ENCODE peak calls at places on chromosome 5, in seven cellular contexts. P is CD8-positive, alpha-beta T cell; G is body of pancreas; J is endothelial cell of umbilical vein; D is IMR-90; T is CD4-positive, CD25-positive, alpha-beta regulatory T cell; S is A549. M is an unnamed sample. For H3K4me1, the result is how much of the 10 kb centered on the place peaks cover.

GRCh38 chr5:35066260-35066795 is 18.6 kb upstream of the AGXT2 start:
- DNase-seq in P (no peak), G (no peak), J (no peak), D (no peak), T (no peak), S (no peak), M (no peak)

GRCh38 chr5:157568717-157569116 is 6.9 kb downstream of the ADAM19 start:
- DNase-seq in P (no peak), G (no peak), J (peak), D (no peak), T (no peak), S (no peak), M (no peak)

GRCh38 chr5:22837803-22838202 is 15.3 kb downstream of the CDH12 start:
- DNase-seq in P (no peak), G (no peak), J (no peak), D (no peak), T (no peak), S (no peak), M (no peak)

GRCh38 chr5:103424008-103424407 is 138.6 kb downstream of the NUDT12 start:
- DNase-seq in P (no peak), G (no peak), J (no peak), D (peak), T (no peak), S (no peak), M (no peak)

GRCh38 chr5:38595149-38595725 is 38.8 kb upstream of the LIFR start:
- DNase-seq in P (no peak), G (no peak), J (no peak), D (peak), T (no peak), S (no peak), M (no peak)

GRCh38 chr5:33088176-33088575 is 352.6 kb upstream of the TARS1 start:
- DNase-seq in P (no peak), G (no peak), J (no peak), D (no peak), T (no peak), S (no peak), M (no peak)

GRCh38 chr5:101897914-101898313 is 398.2 kb downstream of the SLCO4C1 start:
- DNase-seq in P (no peak), G (no peak), J (no peak), D (no peak), T (no peak), S (no peak), M (no peak)

GRCh38 chr5:53831496-53831895 is 271.1 kb downstream of the NDUFS4 start:
- DNase-seq in P (no peak), G (no peak), J (no peak), D (no peak), T (no peak), S (no peak), M (no peak)

GRCh38 chr5:164498393-164498792 is 993.0 kb downstream of the MAT2B start:
- DNase-seq in P (no peak), G (no peak), J (no peak), D (no peak), T (no peak), S (no peak), M (no peak)

GRCh38 chr5:60810036-60810435 is 34.0 kb downstream of the ELOVL7 start:
- DNase-seq in P (no peak), G (no peak), J (no peak), D (no peak), T (no peak), S (no peak), M (no peak)

DNA sequence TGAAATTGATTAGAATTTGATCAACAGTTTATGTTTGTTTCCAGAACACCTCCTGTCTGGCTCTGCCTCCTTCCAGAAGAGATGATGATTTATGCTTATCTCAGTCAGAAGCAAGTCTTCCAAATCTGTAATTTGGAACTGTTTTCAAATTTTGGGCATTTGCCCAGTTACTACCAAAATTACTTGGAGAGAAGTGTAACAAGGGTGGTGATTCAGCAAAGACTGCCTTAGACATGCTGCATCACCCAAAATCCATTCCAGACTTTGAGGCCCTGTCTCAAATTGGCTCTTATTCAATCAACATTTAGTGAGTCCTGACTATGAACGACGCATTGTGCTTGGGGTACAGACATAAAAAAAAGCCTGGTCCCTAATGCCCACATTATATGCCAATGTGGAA is 89.4 kb downstream of the SH3TC2 start:
- DNase-seq in P (no peak), G (no peak), J (no peak), D (peak), T (no peak), S (no peak), M (no peak)
- H3K4me1 ChIP-seq in P (under half), G (under half), J (under half), D (under half), T (under half), S (under half), M (under half)

GRCh38 chr5:83925321-83925877 is 204.7 kb upstream of the HAPLN1 start:
- DNase-seq in P (no peak), G (no peak), J (no peak), D (peak), T (no peak), S (no peak), M (no peak)
- H3K4me3 ChIP-seq in P (no peak), G (no peak), J (no peak), D (no peak), T (no peak), S (no peak), M (no peak)

GRCh38 chr5:71769265-71769664 is 50.2 kb downstream of the CARTPT start:
- DNase-seq in P (no peak), G (no peak), J (peak), D (no peak), T (no peak), S (no peak), M (no peak)
- H3K27ac ChIP-seq in P (no peak), G (no peak), J (peak), D (no peak), T (no peak), S (no peak), M (no peak)

GRCh38 chr5:115531380-115531779 is 13.2 kb downstream of the FEM1C start:
- DNase-seq in P (no peak), G (no peak), J (no peak), D (no peak), T (no peak), S (no peak), M (no peak)
- H3K4me1 ChIP-seq in P (under half), G (half or more), J (under half), D (under half), T (under half), S (under half), M (half or more)

GRCh38 chr5:57783693-57784092 is 301.1 kb upstream of the ACTBL2 start:
- DNase-seq in P (no peak), G (no peak), J (peak), D (no peak), T (no peak), S (no peak), M (no peak)
- H3K4me3 ChIP-seq in P (no peak), G (no peak), J (peak), D (no peak), T (no peak), S (no peak), M (no peak)

GRCh38 chr5:82091617-82092016 is 119.8 kb downstream of the ATG10 start:
- DNase-seq in P (no peak), G (no peak), J (no peak), D (no peak), T (no peak), S (no peak), M (no peak)

GRCh38 chr5:82100303-82101077 is 128.7 kb downstream of the ATG10 start:
- DNase-seq in P (no peak), G (no peak), J (no peak), D (peak), T (no peak), S (peak), M (no peak)

GRCh38 chr5:82096249-82096648 is 124.4 kb downstream of the ATG10 start:
- DNase-seq in P (no peak), G (no peak), J (no peak), D (no peak), T (no peak), S (no peak), M (no peak)
- H3K27ac ChIP-seq in P (no peak), G (no peak), J (no peak), D (no peak), T (no peak), S (no peak), M (no peak)

DNA sequence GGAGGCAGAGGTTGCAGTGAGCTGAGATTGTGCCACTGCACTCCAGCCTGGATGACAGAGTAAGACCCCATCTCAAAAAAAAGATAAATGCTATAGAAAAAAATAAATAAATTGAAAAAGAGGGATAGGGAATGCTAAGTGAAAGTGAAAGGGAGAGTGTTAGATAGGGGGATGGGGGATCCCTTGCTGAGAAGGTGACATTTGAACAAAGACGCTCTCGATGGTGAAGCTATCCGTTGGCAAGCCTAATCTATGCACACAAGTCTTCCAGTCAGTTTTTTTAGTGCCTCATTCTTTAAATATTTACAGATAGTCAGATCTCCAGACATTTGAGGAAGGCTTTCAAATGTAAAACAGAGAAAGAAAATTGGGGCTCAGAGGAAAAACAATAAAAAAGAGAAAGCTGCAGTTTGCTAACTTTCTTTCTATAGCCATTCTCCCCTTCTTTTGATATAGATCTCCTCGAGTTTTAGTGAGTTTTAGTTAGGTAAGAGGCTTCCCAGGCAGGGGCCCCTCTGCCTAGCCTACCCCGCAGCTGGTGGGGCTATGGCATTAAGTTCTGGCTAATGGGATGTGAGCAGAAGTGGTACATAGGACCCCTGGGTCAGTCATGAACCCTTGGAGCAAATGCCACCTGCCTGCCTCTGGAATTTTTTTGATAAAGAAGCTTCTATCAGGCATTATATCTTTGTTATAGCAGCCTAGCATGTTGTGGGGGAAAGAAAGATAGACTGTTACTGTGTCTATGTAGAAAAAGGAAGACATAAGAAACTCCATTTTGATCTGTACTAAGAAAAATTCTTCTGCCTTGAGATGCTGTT is 12.0 kb downstream of the GLRX start:
- DNase-seq in P (no peak), G (no peak), J (no peak), D (peak), T (no peak), S (no peak), M (no peak)
- H3K4me1 ChIP-seq in P (half or more), G (under half), J (under half), D (under half), T (half or more), S (half or more), M (half or more)

M was measured in CD4-positive, alpha-beta memory T cell.